ENCODE peak calls at places on chromosomes 4 and X, in eight cellular contexts. D, E, I, B, F, A, K and H are unnamed samples.

GRCh38 chr4:172377486-172378140 is 564.4 kb downstream of the GALNTL6 start:
- DNase-seq in D (no peak), E (no peak), I (no peak), B (no peak), F (no peak), A (no peak), K (no peak), H (no peak)

GRCh38 chr4:6969826-6970800 is 60.5 kb downstream of the TBC1D14 start:
- DNase-seq in D (no peak), E (no peak), I (no peak), B (no peak), F (no peak), A (no peak), K (no peak), H (peak)

GRCh38 chrX:129655547-129656248 is 942 bp upstream of the APLN start:
- DNase-seq in D (peak), E (no peak), I (no peak), B (no peak), F (no peak), A (peak), K (no peak), H (no peak)

GRCh38 chr4:107850438-107850837 is 25.7 kb downstream of the SGMS2 start:
- DNase-seq in D (no peak), E (no peak), I (no peak), B (no peak), F (no peak), A (no peak), K (no peak), H (no peak)

GRCh38 chr4:48396043-48396442 is 54.7 kb downstream of the SLAIN2 start:
- DNase-seq in D (no peak), E (no peak), I (no peak), B (no peak), F (no peak), A (no peak), K (no peak), H (no peak)

GRCh38 chr4:109473824-109474223 is 40.2 kb downstream of the SEC24B start:
- DNase-seq in D (no peak), E (no peak), I (no peak), B (no peak), F (no peak), A (no peak), K (no peak), H (no peak)

GRCh38 chr4:74490736-74491135 is 45.8 kb downstream of the AREG start:
- DNase-seq in D (no peak), E (no peak), I (no peak), B (no peak), F (peak), A (no peak), K (no peak), H (no peak)

GRCh38 chr4:146643812-146644401 is 5.2 kb downstream of the POU4F2 start:
- DNase-seq in D (no peak), E (no peak), I (no peak), B (no peak), F (peak), A (peak), K (peak), H (no peak)

GRCh38 chr4:55169352-55169959 is 44.1 kb upstream of the KDR start:
- DNase-seq in D (peak), E (no peak), I (no peak), B (no peak), F (no peak), A (peak), K (no peak), H (no peak)

GRCh38 chr4:36189511-36190226 is 54.6 kb downstream of the ARAP2 start:
- DNase-seq in D (no peak), E (no peak), I (no peak), B (no peak), F (no peak), A (no peak), K (no peak), H (no peak)

GRCh38 chrX:71996138-71996537 is 85.5 kb downstream of the NHSL2 start:
- DNase-seq in D (no peak), E (no peak), I (no peak), B (no peak), F (no peak), A (no peak), K (no peak), H (no peak)

GRCh38 chrX:134431894-134432293 is 28.1 kb upstream of the HPRT1 start:
- DNase-seq in D (no peak), E (no peak), I (no peak), B (no peak), F (peak), A (no peak), K (peak), H (no peak)

GRCh38 chr4:41776466-41776865 is 27.9 kb upstream of the PHOX2B start:
- DNase-seq in D (no peak), E (no peak), I (no peak), B (no peak), F (no peak), A (peak), K (no peak), H (no peak)

GRCh38 chr4:164139291-164139690 is 614.6 kb upstream of the SMIM31 start:
- DNase-seq in D (no peak), E (no peak), I (no peak), B (no peak), F (no peak), A (no peak), K (no peak), H (no peak)

GRCh38 chr4:41797260-41797659 is 48.7 kb upstream of the PHOX2B start:
- DNase-seq in D (no peak), E (no peak), I (no peak), B (no peak), F (no peak), A (no peak), K (no peak), H (no peak)

GRCh38 chr4:47209833-47210232 is 178.5 kb downstream of the GABRB1 start:
- DNase-seq in D (no peak), E (peak), I (no peak), B (no peak), F (no peak), A (no peak), K (no peak), H (no peak)

GRCh38 chr4:84879651-84880200 is 86.8 kb downstream of the WDFY3 start:
- DNase-seq in D (no peak), E (no peak), I (no peak), B (no peak), F (no peak), A (no peak), K (no peak), H (no peak)

GRCh38 chr4:99816611-99817309 is at the start of gene DAPP1:
- DNase-seq in D (no peak), E (no peak), I (no peak), B (no peak), F (peak), A (no peak), K (no peak), H (no peak)

GRCh38 chr4:125187221-125187620 is 127.5 kb upstream of the FAT4 start:
- DNase-seq in D (no peak), E (peak), I (no peak), B (no peak), F (peak), A (no peak), K (no peak), H (no peak)

GRCh38 chrX:151268836-151269235 is 92.5 kb downstream of the GPR50 start:
- DNase-seq in D (no peak), E (no peak), I (no peak), B (no peak), F (no peak), A (no peak), K (no peak), H (no peak)

GRCh38 chrX:40281341-40282005 is 183.7 kb upstream of the BCOR start:
- DNase-seq in D (no peak), E (no peak), I (no peak), B (no peak), F (no peak), A (no peak), K (no peak), H (no peak)

GRCh38 chr4:37662861-37663390 is 23.2 kb downstream of the RELL1 start:
- DNase-seq in D (no peak), E (no peak), I (no peak), B (no peak), F (no peak), A (peak), K (no peak), H (no peak)

GRCh38 chrX:21745756-21746155 is 12.2 kb downstream of the SMPX start:
- DNase-seq in D (no peak), E (no peak), I (no peak), B (peak), F (peak), A (peak), K (no peak), H (peak)

GRCh38 chr4:40265910-40266274 is 69.1 kb downstream of the RHOH start:
- DNase-seq in D (no peak), E (no peak), I (no peak), B (no peak), F (no peak), A (no peak), K (no peak), H (no peak)

GRCh38 chr4:127484101-127484500 is 148.7 kb upstream of the INTU start:
- DNase-seq in D (no peak), E (no peak), I (no peak), B (no peak), F (no peak), A (no peak), K (no peak), H (no peak)

GRCh38 chr4:127482049-127482448 is 150.7 kb upstream of the INTU start:
- DNase-seq in D (no peak), E (no peak), I (no peak), B (no peak), F (no peak), A (no peak), K (no peak), H (no peak)

GRCh38 chr4:127479031-127479622 is 153.6 kb upstream of the INTU start:
- DNase-seq in D (no peak), E (no peak), I (no peak), B (no peak), F (peak), A (peak), K (peak), H (no peak)
- TF ChIP-seq CTCF in D (peak), E (peak), I (peak), B (peak), F (peak), A (peak), K (peak), H (peak)

GRCh38 chrX:25527596-25527995 is 511.8 kb upstream of the ARX start:
- DNase-seq in D (no peak), E (no peak), I (no peak), B (no peak), F (no peak), A (no peak), K (no peak), H (no peak)

GRCh38 chrX:25519258-25519657 is 503.5 kb upstream of the ARX start:
- DNase-seq in D (no peak), E (no peak), I (no peak), B (no peak), F (no peak), A (no peak), K (no peak), H (no peak)

GRCh38 chrX:25524150-25524549 is 508.4 kb upstream of the ARX start:
- DNase-seq in D (no peak), E (no peak), I (no peak), B (no peak), F (no peak), A (no peak), K (no peak), H (no peak)

GRCh38 chrX:25523574-25523973 is 507.8 kb upstream of the ARX start:
- DNase-seq in D (peak), E (no peak), I (no peak), B (peak), F (peak), A (peak), K (no peak), H (peak)
- TF ChIP-seq CTCF in D (peak), E (no peak), I (peak), B (no peak), F (no peak), A (peak), K (no peak), H (no peak)

GRCh38 chr4:138941037-138941436 is 74.5 kb upstream of the NOCT start:
- DNase-seq in D (no peak), E (no peak), I (no peak), B (no peak), F (no peak), A (no peak), K (no peak), H (no peak)

GRCh38 chr4:138935135-138935795 is 80.3 kb upstream of the NOCT start:
- DNase-seq in D (no peak), E (no peak), I (no peak), B (no peak), F (no peak), A (no peak), K (no peak), H (no peak)

GRCh38 chr4:138939960-138940359 is 75.6 kb upstream of the NOCT start:
- DNase-seq in D (no peak), E (no peak), I (no peak), B (no peak), F (no peak), A (no peak), K (no peak), H (no peak)

GRCh38 chr4:138943893-138944292 is 71.7 kb upstream of the NOCT start:
- DNase-seq in D (no peak), E (no peak), I (no peak), B (no peak), F (no peak), A (no peak), K (no peak), H (no peak)

GRCh38 chr4:138938371-138938699 is 77.2 kb upstream of the NOCT start:
- DNase-seq in D (no peak), E (no peak), I (no peak), B (no peak), F (peak), A (peak), K (peak), H (no peak)
- TF ChIP-seq CTCF in D (peak), E (peak), I (peak), B (no peak), F (peak), A (peak), K (peak), H (no peak)

GRCh38 chr4:45437381-45437780 is 686.5 kb downstream of the GABRG1 start:
- DNase-seq in D (no peak), E (no peak), I (no peak), B (no peak), F (no peak), A (no peak), K (no peak), H (no peak)

GRCh38 chr4:45438047-45438446 is 685.8 kb downstream of the GABRG1 start:
- DNase-seq in D (no peak), E (no peak), I (no peak), B (no peak), F (no peak), A (no peak), K (no peak), H (no peak)

DNA sequence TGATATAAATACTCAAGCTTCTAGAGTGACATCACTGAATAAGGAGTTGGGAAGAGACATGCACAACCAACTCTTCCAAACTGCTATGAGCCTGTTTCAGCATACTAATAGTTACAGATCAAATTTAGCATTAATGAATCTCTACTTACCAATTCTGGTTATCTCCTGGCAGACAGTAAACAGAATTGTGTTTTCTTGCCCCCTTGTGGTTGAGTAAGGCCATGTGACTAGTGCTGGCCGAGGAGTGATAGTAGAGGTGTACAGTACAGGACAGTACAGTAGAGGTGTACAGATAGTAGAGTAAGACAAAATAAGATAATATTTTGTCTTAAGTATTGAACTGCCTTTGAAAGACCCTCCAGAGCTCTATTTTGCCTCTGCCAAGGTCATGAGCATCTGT is 681.4 kb downstream of the GABRG1 start:
- DNase-seq in D (no peak), E (no peak), I (no peak), B (no peak), F (peak), A (peak), K (no peak), H (peak)
- TF ChIP-seq CTCF in D (peak), E (no peak), I (peak), B (no peak), F (no peak), A (peak), K (no peak), H (peak)

GRCh38 chr4:21192367-21192766 is 492.1 kb downstream of the PACRGL start:
- DNase-seq in D (no peak), E (no peak), I (no peak), B (no peak), F (no peak), A (no peak), K (no peak), H (no peak)

GRCh38 chr4:21195682-21196081 is 495.4 kb downstream of the PACRGL start:
- DNase-seq in D (no peak), E (no peak), I (no peak), B (no peak), F (no peak), A (peak), K (no peak), H (no peak)

DNA sequence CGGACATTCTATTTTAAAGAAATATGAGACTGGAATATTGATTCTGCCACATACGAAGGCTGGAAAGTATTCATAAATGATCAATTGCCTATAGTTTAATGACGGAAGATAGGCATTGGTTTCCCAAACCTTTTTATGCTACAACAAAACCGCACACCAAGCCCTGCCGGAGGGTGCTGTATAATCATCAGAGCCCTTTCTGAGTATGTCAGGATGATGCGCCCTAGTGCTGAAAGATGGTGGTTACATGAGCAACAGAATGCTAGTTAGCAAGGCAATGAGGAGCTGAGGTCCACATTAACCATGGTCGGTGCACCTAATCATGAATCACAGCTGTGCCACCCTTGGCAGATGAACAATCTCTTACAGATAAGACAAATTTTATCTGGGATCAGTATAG is 491.0 kb downstream of the PACRGL start:
- DNase-seq in D (no peak), E (no peak), I (no peak), B (no peak), F (no peak), A (peak), K (no peak), H (no peak)
- TF ChIP-seq CTCF in D (peak), E (no peak), I (no peak), B (no peak), F (no peak), A (peak), K (no peak), H (no peak)

DNA sequence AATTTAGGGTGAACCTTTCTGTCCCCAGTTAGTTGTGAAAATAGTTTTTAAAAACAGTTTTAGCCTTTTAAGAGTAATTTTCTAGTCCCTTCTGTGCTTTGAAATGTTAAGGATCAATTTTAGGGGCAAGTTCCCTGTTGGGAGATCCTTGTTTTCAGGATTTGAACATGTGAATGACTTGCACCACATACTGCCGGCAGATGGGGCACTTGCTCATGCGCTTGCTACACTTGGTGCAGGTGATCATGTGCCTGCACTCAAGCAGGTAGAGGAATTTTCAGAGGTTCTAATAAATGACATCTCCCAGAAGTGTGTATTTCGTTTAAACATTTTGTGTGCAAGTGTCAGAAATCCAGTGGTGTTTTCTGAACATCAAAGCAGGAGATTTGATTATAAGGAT is 195.9 kb downstream of the CHM start:
- DNase-seq in D (peak), E (no peak), I (peak), B (peak), F (peak), A (peak), K (no peak), H (peak)
- TF ChIP-seq CTCF in D (peak), E (peak), I (peak), B (no peak), F (peak), A (peak), K (peak), H (no peak)